ENCODE peak calls at places on chromosomes 6 and 20, in eight cellular contexts. One of them, this sample, is unnamed.

GRCh38 chr6:157087974-157088373 is 235.3 kb downstream of the TMEM242 start:
- DNase-seq in mesothelial cell of epicardium: no peak
- DNase-seq in uterus: no peak
- DNase-seq in IMR-90: no peak
- DNase-seq in thoracic aorta: no peak
- DNase-seq in CD8-positive, alpha-beta T cell: no peak
- DNase-seq in BJ: no peak
- DNase-seq in OCI-LY7: no peak
- DNase-seq in this sample: no peak

GRCh38 chr6:120198033-120198432 is 848.5 kb upstream of the MAN1A1 start:
- DNase-seq in thoracic aorta: no peak
- DNase-seq in IMR-90: no peak
- DNase-seq in BJ: no peak
- DNase-seq in uterus: no peak
- DNase-seq in CD8-positive, alpha-beta T cell: no peak
- DNase-seq in mesothelial cell of epicardium: no peak
- DNase-seq in OCI-LY7: no peak
- DNase-seq in this sample: no peak

GRCh38 chr6:38434051-38434450 is 205.7 kb downstream of the BTBD9 start:
- DNase-seq in BJ: no peak
- DNase-seq in mesothelial cell of epicardium: no peak
- DNase-seq in IMR-90: no peak
- DNase-seq in CD8-positive, alpha-beta T cell: no peak
- DNase-seq in OCI-LY7: no peak
- DNase-seq in uterus: no peak
- DNase-seq in thoracic aorta: no peak
- DNase-seq in this sample: no peak

GRCh38 chr6:35475573-35475972 is 7.4 kb downstream of the RPL10A start:
- DNase-seq in mesothelial cell of epicardium: no peak
- DNase-seq in uterus: no peak
- DNase-seq in CD8-positive, alpha-beta T cell: no peak
- DNase-seq in BJ: no peak
- DNase-seq in thoracic aorta: no peak
- DNase-seq in IMR-90: no peak
- DNase-seq in OCI-LY7: no peak
- DNase-seq in this sample: no peak

GRCh38 chr6:132202569-132202968 is 198.7 kb downstream of the MOXD1 start:
- DNase-seq in BJ: peak
- DNase-seq in uterus: no peak
- DNase-seq in CD8-positive, alpha-beta T cell: no peak
- DNase-seq in IMR-90: peak
- DNase-seq in thoracic aorta: no peak
- DNase-seq in mesothelial cell of epicardium: no peak
- DNase-seq in OCI-LY7: no peak
- DNase-seq in this sample: no peak

GRCh38 chr6:125224236-125224861 is 70.8 kb downstream of the TPD52L1 start:
- DNase-seq in uterus: no peak
- DNase-seq in IMR-90: peak
- DNase-seq in mesothelial cell of epicardium: no peak
- DNase-seq in BJ: no peak
- DNase-seq in CD8-positive, alpha-beta T cell: no peak
- DNase-seq in thoracic aorta: no peak
- DNase-seq in OCI-LY7: no peak
- DNase-seq in this sample: no peak

GRCh38 chr20:20213722-20214121 is 154.2 kb upstream of the INSM1 start:
- DNase-seq in uterus: no peak
- DNase-seq in BJ: no peak
- DNase-seq in CD8-positive, alpha-beta T cell: no peak
- DNase-seq in mesothelial cell of epicardium: no peak
- DNase-seq in IMR-90: no peak
- DNase-seq in thoracic aorta: no peak
- DNase-seq in OCI-LY7: no peak
- DNase-seq in this sample: no peak

GRCh38 chr6:119076966-119077642 is 1.4 kb downstream of the FAM184A start:
- DNase-seq in BJ: no peak
- DNase-seq in IMR-90: no peak
- DNase-seq in OCI-LY7: no peak
- DNase-seq in uterus: no peak
- DNase-seq in mesothelial cell of epicardium: no peak
- DNase-seq in CD8-positive, alpha-beta T cell: no peak
- DNase-seq in thoracic aorta: no peak
- DNase-seq in this sample: no peak

GRCh38 chr6:82823361-82823760 is 242.3 kb downstream of the UBE3D start:
- DNase-seq in BJ: no peak
- DNase-seq in IMR-90: no peak
- DNase-seq in uterus: no peak
- DNase-seq in OCI-LY7: no peak
- DNase-seq in thoracic aorta: no peak
- DNase-seq in mesothelial cell of epicardium: no peak
- DNase-seq in CD8-positive, alpha-beta T cell: no peak
- DNase-seq in this sample: no peak

GRCh38 chr20:5150226-5151076 is 23.6 kb downstream of the CDS2 start:
- DNase-seq in mesothelial cell of epicardium: no peak
- DNase-seq in uterus: no peak
- DNase-seq in OCI-LY7: no peak
- DNase-seq in thoracic aorta: no peak
- DNase-seq in IMR-90: peak
- DNase-seq in CD8-positive, alpha-beta T cell: no peak
- DNase-seq in BJ: no peak
- DNase-seq in this sample: no peak

GRCh38 chr6:108578595-108579038 is 17.9 kb downstream of the FOXO3 start:
- DNase-seq in OCI-LY7: no peak
- DNase-seq in CD8-positive, alpha-beta T cell: no peak
- DNase-seq in IMR-90: peak
- DNase-seq in mesothelial cell of epicardium: no peak
- DNase-seq in uterus: no peak
- DNase-seq in BJ: no peak
- DNase-seq in thoracic aorta: no peak
- DNase-seq in this sample: no peak

GRCh38 chr6:2900821-2901644 is 2.1 kb downstream of the SERPINB9 start:
- DNase-seq in BJ: no peak
- DNase-seq in IMR-90: no peak
- DNase-seq in CD8-positive, alpha-beta T cell: no peak
- DNase-seq in uterus: peak
- DNase-seq in thoracic aorta: no peak
- DNase-seq in mesothelial cell of epicardium: no peak
- DNase-seq in OCI-LY7: no peak
- DNase-seq in this sample: no peak

GRCh38 chr6:10256113-10256690 is 158.7 kb downstream of the TFAP2A start:
- DNase-seq in BJ: no peak
- DNase-seq in IMR-90: no peak
- DNase-seq in OCI-LY7: peak
- DNase-seq in uterus: no peak
- DNase-seq in CD8-positive, alpha-beta T cell: no peak
- DNase-seq in thoracic aorta: no peak
- DNase-seq in mesothelial cell of epicardium: no peak
- DNase-seq in this sample: no peak

GRCh38 chr6:138331444-138331843 is 46.3 kb upstream of the SMIM28 start:
- DNase-seq in OCI-LY7: no peak
- DNase-seq in mesothelial cell of epicardium: no peak
- DNase-seq in BJ: no peak
- DNase-seq in uterus: no peak
- DNase-seq in thoracic aorta: no peak
- DNase-seq in CD8-positive, alpha-beta T cell: no peak
- DNase-seq in IMR-90: no peak
- DNase-seq in this sample: no peak

GRCh38 chr6:6915813-6916547 is 191.8 kb upstream of the RREB1 start:
- DNase-seq in BJ: no peak
- DNase-seq in IMR-90: peak
- DNase-seq in thoracic aorta: no peak
- DNase-seq in mesothelial cell of epicardium: no peak
- DNase-seq in CD8-positive, alpha-beta T cell: no peak
- DNase-seq in OCI-LY7: no peak
- DNase-seq in uterus: peak
- DNase-seq in this sample: no peak

GRCh38 chr6:29720863-29721262 is 2.4 kb upstream of the HLA-F start:
- DNase-seq in BJ: no peak
- DNase-seq in CD8-positive, alpha-beta T cell: peak
- DNase-seq in thoracic aorta: no peak
- DNase-seq in uterus: no peak
- DNase-seq in OCI-LY7: peak
- DNase-seq in mesothelial cell of epicardium: no peak
- DNase-seq in IMR-90: no peak
- DNase-seq in this sample: no peak

GRCh38 chr6:135269399-135270005 is 88.4 kb downstream of the MYB start:
- DNase-seq in mesothelial cell of epicardium: no peak
- DNase-seq in IMR-90: no peak
- DNase-seq in OCI-LY7: no peak
- DNase-seq in uterus: no peak
- DNase-seq in thoracic aorta: no peak
- DNase-seq in CD8-positive, alpha-beta T cell: no peak
- DNase-seq in BJ: no peak
- DNase-seq in this sample: no peak

GRCh38 chr6:124924333-124924759 is 37.9 kb upstream of the RNF217 start:
- DNase-seq in thoracic aorta: no peak
- DNase-seq in mesothelial cell of epicardium: no peak
- DNase-seq in OCI-LY7: no peak
- DNase-seq in IMR-90: peak
- DNase-seq in CD8-positive, alpha-beta T cell: no peak
- DNase-seq in BJ: peak
- DNase-seq in uterus: no peak
- DNase-seq in this sample: no peak

GRCh38 chr6:133891814-133892443 is 3.0 kb downstream of the TCF21 start:
- DNase-seq in IMR-90: no peak
- DNase-seq in mesothelial cell of epicardium: no peak
- DNase-seq in thoracic aorta: no peak
- DNase-seq in CD8-positive, alpha-beta T cell: no peak
- DNase-seq in BJ: no peak
- DNase-seq in uterus: no peak
- DNase-seq in OCI-LY7: no peak
- DNase-seq in this sample: no peak

GRCh38 chr20:49821850-49822249 is 9.2 kb downstream of the SLC9A8 start:
- DNase-seq in mesothelial cell of epicardium: no peak
- DNase-seq in CD8-positive, alpha-beta T cell: no peak
- DNase-seq in BJ: no peak
- DNase-seq in thoracic aorta: peak
- DNase-seq in IMR-90: peak
- DNase-seq in uterus: no peak
- DNase-seq in OCI-LY7: peak
- DNase-seq in this sample: no peak

GRCh38 chr6:158353851-158354508 is 41.7 kb downstream of the TULP4 start:
- DNase-seq in IMR-90: peak
- DNase-seq in OCI-LY7: no peak
- DNase-seq in uterus: no peak
- DNase-seq in BJ: no peak
- DNase-seq in mesothelial cell of epicardium: no peak
- DNase-seq in CD8-positive, alpha-beta T cell: no peak
- DNase-seq in thoracic aorta: no peak
- DNase-seq in this sample: no peak

GRCh38 chr20:62641749-62642665 is at the start of gene SLCO4A1:
- DNase-seq in thoracic aorta: no peak
- DNase-seq in IMR-90: peak
- DNase-seq in BJ: no peak
- DNase-seq in uterus: peak
- DNase-seq in mesothelial cell of epicardium: peak
- DNase-seq in CD8-positive, alpha-beta T cell: peak
- DNase-seq in OCI-LY7: peak
- DNase-seq in this sample: peak

GRCh38 chr6:141521440-141521839 is 611.3 kb upstream of the GJE1 start:
- DNase-seq in IMR-90: peak
- DNase-seq in CD8-positive, alpha-beta T cell: no peak
- DNase-seq in uterus: no peak
- DNase-seq in thoracic aorta: no peak
- DNase-seq in OCI-LY7: no peak
- DNase-seq in mesothelial cell of epicardium: no peak
- DNase-seq in BJ: no peak
- DNase-seq in this sample: no peak

GRCh38 chr6:33417903-33418689 is at the start of gene CUTA:
- DNase-seq in thoracic aorta: peak
- DNase-seq in OCI-LY7: peak
- DNase-seq in IMR-90: peak
- DNase-seq in uterus: peak
- DNase-seq in mesothelial cell of epicardium: peak
- DNase-seq in BJ: peak
- DNase-seq in CD8-positive, alpha-beta T cell: peak
- DNase-seq in this sample: peak
- TF ChIP-seq CTCF in thoracic aorta: no peak
- TF ChIP-seq CTCF in OCI-LY7: peak
- TF ChIP-seq CTCF in IMR-90: peak
- TF ChIP-seq CTCF in uterus: peak
- TF ChIP-seq CTCF in mesothelial cell of epicardium: peak
- TF ChIP-seq CTCF in BJ: peak
- TF ChIP-seq CTCF in CD8-positive, alpha-beta T cell: peak
- TF ChIP-seq CTCF in this sample: peak

GRCh38 chr20:6940052-6940451 is 172.6 kb downstream of the BMP2 start:
- DNase-seq in OCI-LY7: peak
- DNase-seq in IMR-90: no peak
- DNase-seq in BJ: no peak
- DNase-seq in mesothelial cell of epicardium: no peak
- DNase-seq in thoracic aorta: no peak
- DNase-seq in uterus: no peak
- DNase-seq in CD8-positive, alpha-beta T cell: no peak
- DNase-seq in this sample: no peak
- TF ChIP-seq CTCF in OCI-LY7: peak
- TF ChIP-seq CTCF in IMR-90: peak
- TF ChIP-seq CTCF in BJ: peak
- TF ChIP-seq CTCF in mesothelial cell of epicardium: peak
- TF ChIP-seq CTCF in thoracic aorta: no peak
- TF ChIP-seq CTCF in uterus: no peak
- TF ChIP-seq CTCF in CD8-positive, alpha-beta T cell: no peak
- TF ChIP-seq CTCF in this sample: no peak

GRCh38 chr6:31194271-31194834 is 23.9 kb upstream of the POU5F1 start:
- DNase-seq in mesothelial cell of epicardium: no peak
- DNase-seq in OCI-LY7: no peak
- DNase-seq in CD8-positive, alpha-beta T cell: no peak
- DNase-seq in uterus: no peak
- DNase-seq in BJ: no peak
- DNase-seq in IMR-90: no peak
- DNase-seq in thoracic aorta: no peak
- DNase-seq in this sample: no peak

GRCh38 chr6:31197559-31198305 is 27.2 kb upstream of the POU5F1 start:
- DNase-seq in IMR-90: peak
- DNase-seq in BJ: peak
- DNase-seq in mesothelial cell of epicardium: peak
- DNase-seq in uterus: peak
- DNase-seq in CD8-positive, alpha-beta T cell: peak
- DNase-seq in OCI-LY7: peak
- DNase-seq in thoracic aorta: peak
- DNase-seq in this sample: peak

GRCh38 chr6:31187780-31188194 is 17.3 kb upstream of the POU5F1 start:
- DNase-seq in OCI-LY7: no peak
- DNase-seq in mesothelial cell of epicardium: no peak
- DNase-seq in IMR-90: no peak
- DNase-seq in thoracic aorta: no peak
- DNase-seq in CD8-positive, alpha-beta T cell: no peak
- DNase-seq in BJ: no peak
- DNase-seq in uterus: no peak
- DNase-seq in this sample: no peak

GRCh38 chr6:31190488-31190887 is 20.0 kb upstream of the POU5F1 start:
- DNase-seq in thoracic aorta: no peak
- DNase-seq in mesothelial cell of epicardium: no peak
- DNase-seq in OCI-LY7: peak
- DNase-seq in BJ: no peak
- DNase-seq in uterus: no peak
- DNase-seq in CD8-positive, alpha-beta T cell: no peak
- DNase-seq in IMR-90: no peak
- DNase-seq in this sample: no peak

GRCh38 chr6:31193206-31193605 is 22.7 kb upstream of the POU5F1 start:
- DNase-seq in OCI-LY7: no peak
- DNase-seq in BJ: no peak
- DNase-seq in IMR-90: no peak
- DNase-seq in uterus: no peak
- DNase-seq in CD8-positive, alpha-beta T cell: no peak
- DNase-seq in mesothelial cell of epicardium: no peak
- DNase-seq in thoracic aorta: no peak
- DNase-seq in this sample: no peak
- TF ChIP-seq CTCF in OCI-LY7: no peak
- TF ChIP-seq CTCF in BJ: no peak
- TF ChIP-seq CTCF in IMR-90: no peak
- TF ChIP-seq CTCF in uterus: no peak
- TF ChIP-seq CTCF in CD8-positive, alpha-beta T cell: no peak
- TF ChIP-seq CTCF in mesothelial cell of epicardium: no peak
- TF ChIP-seq CTCF in thoracic aorta: no peak
- TF ChIP-seq CTCF in this sample: no peak

GRCh38 chr20:18359854-18360253 is 71.5 kb downstream of the ZNF133 start:
- DNase-seq in BJ: no peak
- DNase-seq in IMR-90: no peak
- DNase-seq in CD8-positive, alpha-beta T cell: no peak
- DNase-seq in uterus: no peak
- DNase-seq in thoracic aorta: no peak
- DNase-seq in OCI-LY7: no peak
- DNase-seq in mesothelial cell of epicardium: no peak
- DNase-seq in this sample: no peak
- TF ChIP-seq CTCF in BJ: no peak
- TF ChIP-seq CTCF in IMR-90: no peak
- TF ChIP-seq CTCF in CD8-positive, alpha-beta T cell: no peak
- TF ChIP-seq CTCF in uterus: no peak
- TF ChIP-seq CTCF in thoracic aorta: no peak
- TF ChIP-seq CTCF in OCI-LY7: no peak
- TF ChIP-seq CTCF in mesothelial cell of epicardium: no peak
- TF ChIP-seq CTCF in this sample: no peak